ENCODE peak calls at places on chromosomes 5 and 9, in seven cellular contexts. Q, M, L, A, I, T and F are unnamed samples.

GRCh38 chr9:135219676-135220600 is 132.5 kb downstream of the OLFM1 start:
- DNase-seq in Q (no peak), M (no peak), L (no peak), A (no peak), I (no peak), T (no peak), F (no peak)

GRCh38 chr5:167850901-167851300 is 440.5 kb upstream of the WWC1 start:
- DNase-seq in Q (no peak), M (no peak), L (no peak), A (no peak), I (no peak), T (no peak), F (no peak)

GRCh38 chr5:133251296-133252132 is 199.7 kb downstream of the HSPA4 start:
- DNase-seq in Q (no peak), M (peak), L (no peak), A (no peak), I (no peak), T (no peak), F (peak)

GRCh38 chr9:135198889-135199288 is 111.4 kb downstream of the OLFM1 start:
- DNase-seq in Q (no peak), M (no peak), L (no peak), A (no peak), I (no peak), T (no peak), F (no peak)

GRCh38 chr5:38666668-38667498 is 110.4 kb upstream of the LIFR start:
- DNase-seq in Q (no peak), M (no peak), L (no peak), A (peak), I (peak), T (no peak), F (peak)

GRCh38 chr5:59661306-59661705 is 232.2 kb downstream of the PDE4D start:
- DNase-seq in Q (no peak), M (peak), L (no peak), A (no peak), I (no peak), T (no peak), F (peak)

GRCh38 chr9:16103613-16104012 is 550.8 kb downstream of the CCDC171 start:
- DNase-seq in Q (no peak), M (no peak), L (no peak), A (no peak), I (no peak), T (no peak), F (no peak)

GRCh38 chr5:94968507-94969095 is 316.3 kb downstream of the MCTP1 start:
- DNase-seq in Q (no peak), M (peak), L (no peak), A (no peak), I (peak), T (no peak), F (peak)

GRCh38 chr5:1538276-1538675 is 14.5 kb upstream of the LPCAT1 start:
- DNase-seq in Q (no peak), M (no peak), L (no peak), A (no peak), I (no peak), T (no peak), F (no peak)

GRCh38 chr9:138022756-138023393 is 145.3 kb downstream of the CACNA1B start:
- DNase-seq in Q (no peak), M (no peak), L (no peak), A (no peak), I (no peak), T (no peak), F (no peak)

GRCh38 chr5:124641154-124641792 is 105.2 kb downstream of the ZNF608 start:
- DNase-seq in Q (no peak), M (no peak), L (no peak), A (no peak), I (no peak), T (no peak), F (no peak)

GRCh38 chr5:60223342-60223741 is 329.8 kb upstream of the PDE4D start:
- DNase-seq in Q (no peak), M (no peak), L (no peak), A (no peak), I (no peak), T (no peak), F (peak)

GRCh38 chr5:132488590-132488989 is 2.0 kb downstream of the IRF1 start:
- DNase-seq in Q (no peak), M (no peak), L (no peak), A (no peak), I (no peak), T (no peak), F (no peak)

GRCh38 chr9:104896131-104896530 is 31.8 kb downstream of the ABCA1 start:
- DNase-seq in Q (no peak), M (no peak), L (no peak), A (no peak), I (no peak), T (no peak), F (no peak)

GRCh38 chr9:107635137-107635802 is 145.7 kb upstream of the KLF4 start:
- DNase-seq in Q (no peak), M (no peak), L (no peak), A (no peak), I (no peak), T (no peak), F (no peak)

GRCh38 chr9:13621871-13622564 is 342.5 kb upstream of the MPDZ start:
- DNase-seq in Q (no peak), M (peak), L (no peak), A (no peak), I (no peak), T (no peak), F (no peak)

GRCh38 chr5:172985596-172985995 is 2.0 kb downstream of the ATP6V0E1 start:
- DNase-seq in Q (no peak), M (no peak), L (no peak), A (no peak), I (no peak), T (no peak), F (peak)

GRCh38 chr9:134894136-134894860 is 13.7 kb downstream of the FCN2 start:
- DNase-seq in Q (no peak), M (no peak), L (no peak), A (no peak), I (no peak), T (no peak), F (no peak)

GRCh38 chr5:139808481-139809330 is 13.1 kb downstream of the PSD2 start:
- DNase-seq in Q (no peak), M (no peak), L (no peak), A (peak), I (peak), T (no peak), F (no peak)

GRCh38 chr5:44387911-44388310 is 1.3 kb downstream of the FGF10 start:
- DNase-seq in Q (no peak), M (no peak), L (no peak), A (no peak), I (no peak), T (no peak), F (no peak)

GRCh38 chr9:89865357-89865756 is 260.5 kb downstream of the GADD45G start:
- DNase-seq in Q (no peak), M (no peak), L (no peak), A (no peak), I (no peak), T (no peak), F (no peak)

GRCh38 chr9:109906766-109907382 is 126.9 kb downstream of the PALM2AKAP2 start:
- DNase-seq in Q (no peak), M (no peak), L (no peak), A (no peak), I (no peak), T (no peak), F (peak)

GRCh38 chr5:168186289-168187074 is 105.0 kb upstream of the WWC1 start:
- DNase-seq in Q (no peak), M (no peak), L (no peak), A (no peak), I (no peak), T (no peak), F (no peak)

GRCh38 chr5:53031695-53032096 is 42.5 kb downstream of the ITGA2 start:
- DNase-seq in Q (peak), M (no peak), L (no peak), A (no peak), I (no peak), T (no peak), F (no peak)

GRCh38 chr5:121273818-121274433 is 577.8 kb upstream of the FTMT start:
- DNase-seq in Q (no peak), M (no peak), L (no peak), A (no peak), I (no peak), T (no peak), F (no peak)

GRCh38 chr5:42655982-42656660 is 100.5 kb upstream of the CCDC152 start:
- DNase-seq in Q (no peak), M (no peak), L (no peak), A (no peak), I (no peak), T (no peak), F (no peak)

GRCh38 chr9:120899490-120900037 is 22.6 kb upstream of the PHF19 start:
- DNase-seq in Q (no peak), M (no peak), L (no peak), A (no peak), I (no peak), T (no peak), F (no peak)

GRCh38 chr5:92560698-92561361 is 1020.2 kb downstream of the NR2F1-AS1 start:
- DNase-seq in Q (no peak), M (peak), L (no peak), A (no peak), I (no peak), T (no peak), F (no peak)